ENCODE peak calls at places on chromosome 1, in seven cellular contexts. B is mucosa of descending colon, N is tibial nerve, L is cardiac fibroblast, W is coronary artery, M is astrocyte of the spinal cord, Z is fibroblast of lung. G is an unnamed sample.

GRCh38 chr1:236575523-236575922 is 28.8 kb downstream of the HEATR1 start:
- DNase-seq in N (no peak), L (peak), Z (no peak), B (no peak), M (no peak), W (no peak), G (peak)

GRCh38 chr1:156461781-156462647 is 38.6 kb downstream of the MEF2D start:
- DNase-seq in N (no peak), M (no peak), W (no peak), B (peak), Z (no peak), L (no peak), G (no peak)

GRCh38 chr1:11550664-11551283 is 71.8 kb downstream of the DISP3 start:
- DNase-seq in N (no peak), Z (peak), M (peak), B (peak), W (no peak), L (peak), G (peak)

GRCh38 chr1:78284354-78284753 is 206.4 kb upstream of the PTGFR start:
- DNase-seq in N (peak), Z (no peak), W (no peak), M (no peak), L (peak), B (no peak), G (no peak)

GRCh38 chr1:211591980-211592493 is 13.1 kb upstream of the SLC30A1 start:
- DNase-seq in L (peak), B (no peak), Z (peak), N (no peak), W (no peak), M (peak), G (peak)

GRCh38 chr1:202157945-202158344 is 2.5 kb downstream of the PTPN7 start:
- DNase-seq in Z (no peak), M (no peak), W (no peak), B (no peak), N (no peak), L (no peak), G (no peak)

GRCh38 chr1:190019717-190020116 is 457.9 kb downstream of the BRINP3 start:
- DNase-seq in N (no peak), M (no peak), B (no peak), L (no peak), W (no peak), Z (no peak), G (no peak)

GRCh38 chr1:15803380-15803779 is 4.1 kb downstream of the UQCRHL start:
- DNase-seq in B (no peak), W (no peak), Z (peak), M (peak), L (no peak), N (no peak), G (no peak)

GRCh38 chr1:21573971-21574458 is 64.8 kb downstream of the ALPL start:
- DNase-seq in L (peak), M (peak), W (no peak), N (no peak), B (peak), Z (peak), G (peak)

GRCh38 chr1:236120725-236121153 is 21.6 kb upstream of the GPR137B start:
- DNase-seq in W (no peak), Z (no peak), L (no peak), M (no peak), N (no peak), B (no peak), G (no peak)

GRCh38 chr1:3727042-3727824 is 25.0 kb upstream of the CCDC27 start:
- DNase-seq in M (no peak), B (no peak), W (no peak), L (peak), N (no peak), Z (no peak), G (no peak)

GRCh38 chr1:87335175-87335992 is 6.7 kb downstream of the LMO4 start:
- DNase-seq in Z (peak), W (peak), N (peak), B (peak), L (peak), M (peak), G (no peak)

GRCh38 chr1:86848654-86849053 is 65.3 kb downstream of the SELENOF start:
- DNase-seq in L (no peak), N (no peak), Z (no peak), W (no peak), B (no peak), M (no peak), G (no peak)

GRCh38 chr1:152961201-152961891 is 9.1 kb upstream of the SPRR4 start:
- DNase-seq in W (no peak), N (no peak), B (no peak), L (no peak), M (no peak), Z (no peak), G (no peak)

GRCh38 chr1:178160736-178161475 is 67.0 kb downstream of the RASAL2 start:
- DNase-seq in B (no peak), N (no peak), M (no peak), Z (no peak), L (no peak), W (no peak), G (no peak)
- H3K4me3 ChIP-seq in B (no peak), N (no peak), M (no peak), Z (no peak), L (no peak), W (no peak), G (no peak)

GRCh38 chr1:54500030-54500389 is 48.0 kb upstream of the ACOT11 start:
- DNase-seq in Z (no peak), B (no peak), M (no peak), L (no peak), W (no peak), N (no peak), G (no peak)

GRCh38 chr1:54498383-54499096 is 49.5 kb upstream of the ACOT11 start:
- DNase-seq in W (no peak), N (no peak), M (peak), Z (no peak), B (no peak), L (no peak), G (no peak)

GRCh38 chr1:54497338-54497737 is 50.7 kb upstream of the ACOT11 start:
- DNase-seq in M (no peak), W (no peak), L (no peak), B (no peak), N (no peak), Z (no peak), G (no peak)

GRCh38 chr1:54501849-54502248 is 46.2 kb upstream of the ACOT11 start:
- DNase-seq in L (no peak), W (no peak), Z (no peak), M (no peak), N (no peak), B (no peak), G (no peak)

DNA sequence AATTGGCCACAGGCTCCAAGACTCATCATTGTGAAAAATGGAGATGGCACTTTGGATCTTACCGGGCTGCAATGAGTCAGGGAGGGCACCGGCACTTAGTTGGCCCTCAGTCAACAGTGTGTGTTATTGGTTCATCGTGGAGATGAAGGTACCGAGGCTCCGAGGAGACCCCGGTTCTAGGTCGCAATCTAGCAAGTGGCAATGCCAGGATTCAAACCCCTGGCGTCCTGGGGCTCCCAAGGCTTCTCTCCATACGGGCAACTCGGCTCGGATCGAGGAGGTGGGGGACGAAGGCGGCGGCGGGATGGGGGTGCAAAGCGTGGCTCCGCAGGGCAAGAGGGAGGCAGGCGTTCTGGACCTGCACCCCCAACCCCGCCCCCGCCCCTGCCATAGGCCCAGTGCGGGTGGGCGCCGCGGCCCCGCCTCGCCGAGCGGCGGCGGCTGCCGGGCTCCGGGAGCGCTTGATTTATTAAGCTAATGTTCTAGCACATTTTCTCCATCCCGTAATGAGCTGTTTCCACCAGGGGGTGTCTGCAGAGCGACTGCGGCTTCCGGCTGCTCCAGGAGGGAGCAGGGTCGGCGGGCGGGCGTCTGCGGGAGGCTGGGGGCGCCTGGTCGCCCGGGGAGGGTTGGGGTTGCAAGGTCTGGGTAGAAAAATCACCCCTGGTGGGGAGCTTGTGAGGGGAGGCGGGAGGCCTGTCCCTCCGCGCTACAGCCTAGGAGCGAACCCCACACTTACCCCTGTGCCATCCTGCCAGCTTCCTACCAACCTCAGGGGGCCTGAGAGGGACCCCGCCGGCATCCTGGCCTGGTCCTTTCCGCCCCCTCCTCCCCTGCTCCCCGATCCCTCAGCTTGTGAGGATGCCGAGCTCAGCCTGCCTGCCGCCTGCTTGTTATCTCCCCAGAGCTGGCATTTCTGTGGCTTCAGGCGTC is 48.7 kb upstream of the ACOT11 start:
- DNase-seq in N (no peak), W (no peak), Z (peak), M (peak), L (peak), B (peak), G (no peak)
- H3K4me3 ChIP-seq in N (peak), W (peak), Z (peak), M (peak), L (peak), B (no peak), G (peak)

DNA sequence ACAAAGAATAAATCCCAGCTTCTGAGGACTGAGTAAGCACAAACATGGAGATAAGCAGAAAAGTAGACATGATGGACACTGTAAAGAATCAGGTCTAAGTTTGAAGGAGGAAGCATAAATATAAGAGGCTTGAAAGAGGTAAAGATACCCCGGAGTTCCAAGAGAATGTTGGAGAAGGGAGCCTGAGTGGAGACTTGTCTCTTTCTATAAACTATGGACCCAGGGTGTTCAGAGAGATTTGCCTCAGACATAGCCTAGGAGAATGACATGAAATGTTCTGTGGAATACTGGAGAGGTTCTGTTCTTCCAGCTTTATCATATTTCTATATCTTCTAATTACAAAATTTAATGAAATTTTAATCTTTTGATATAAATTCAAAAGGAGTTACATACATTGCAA is 554.3 kb upstream of the B3GALT2 start:
- DNase-seq in L (no peak), M (no peak), B (no peak), W (no peak), Z (no peak), N (no peak), G (no peak)
- H3K4me3 ChIP-seq in L (no peak), M (no peak), B (no peak), W (no peak), Z (no peak), N (no peak), G (no peak)

GRCh38 chr1:56190975-56191768 is 388.2 kb downstream of the PLPP3 start:
- DNase-seq in M (peak), L (peak), W (no peak), B (no peak), Z (peak), N (no peak), G (peak)
- H3K4me3 ChIP-seq in M (no peak), L (no peak), W (no peak), B (no peak), Z (no peak), N (no peak), G (no peak)

GRCh38 chr1:206708058-206708457 is 23.4 kb downstream of the MAPKAPK2 start:
- DNase-seq in L (no peak), Z (no peak), B (no peak), N (no peak), W (no peak), M (no peak), G (no peak)
- H3K4me3 ChIP-seq in L (no peak), Z (no peak), B (no peak), N (no peak), W (no peak), M (no peak), G (no peak)

GRCh38 chr1:104072915-104073371 is 323.2 kb downstream of the AMY1C start:
- DNase-seq in N (no peak), L (no peak), Z (no peak), B (no peak), M (no peak), W (no peak), G (no peak)
- H3K4me3 ChIP-seq in N (no peak), L (no peak), Z (no peak), B (no peak), M (no peak), W (no peak), G (no peak)

GRCh38 chr1:147071142-147071541 is 101.1 kb downstream of the PRKAB2 start:
- DNase-seq in M (no peak), W (no peak), N (no peak), L (no peak), B (no peak), Z (no peak), G (no peak)

GRCh38 chr1:147077081-147077480 is 95.2 kb downstream of the PRKAB2 start:
- DNase-seq in N (no peak), Z (no peak), W (no peak), M (no peak), B (no peak), L (no peak), G (no peak)

GRCh38 chr1:147073062-147073432 is 99.2 kb downstream of the PRKAB2 start:
- DNase-seq in N (no peak), Z (no peak), M (no peak), L (no peak), B (no peak), W (no peak), G (no peak)

GRCh38 chr1:147076442-147076841 is 95.8 kb downstream of the PRKAB2 start:
- DNase-seq in W (no peak), Z (no peak), B (no peak), M (no peak), N (no peak), L (no peak), G (no peak)

GRCh38 chr1:147072371-147073061 is 99.8 kb downstream of the PRKAB2 start:
- DNase-seq in L (no peak), N (no peak), W (no peak), B (no peak), M (no peak), Z (peak), G (no peak)
- H3K4me3 ChIP-seq in L (peak), N (peak), W (peak), B (no peak), M (peak), Z (peak), G (peak)

GRCh38 chr1:17436380-17437174 is 2.9 kb downstream of the RCC2 start:
- DNase-seq in B (no peak), W (no peak), Z (no peak), L (peak), M (peak), N (no peak), G (no peak)
- H3K4me3 ChIP-seq in B (no peak), W (peak), Z (peak), L (peak), M (peak), N (peak), G (peak)

GRCh38 chr1:33470495-33471012 is 1.9 kb upstream of the ZSCAN20 start:
- DNase-seq in Z (peak), W (no peak), B (peak), L (peak), M (peak), N (peak), G (peak)

GRCh38 chr1:33473900-33474299 is 1.5 kb downstream of the ZSCAN20 start:
- DNase-seq in M (no peak), N (no peak), Z (no peak), W (no peak), B (no peak), L (no peak), G (no peak)

GRCh38 chr1:33468972-33469371 is 3.5 kb upstream of the ZSCAN20 start:
- DNase-seq in W (no peak), B (no peak), Z (no peak), L (no peak), M (no peak), N (no peak), G (no peak)

GRCh38 chr1:33472349-33472980 is at the start of gene ZSCAN20:
- DNase-seq in L (peak), W (peak), B (peak), N (peak), M (peak), Z (peak), G (peak)

DNA sequence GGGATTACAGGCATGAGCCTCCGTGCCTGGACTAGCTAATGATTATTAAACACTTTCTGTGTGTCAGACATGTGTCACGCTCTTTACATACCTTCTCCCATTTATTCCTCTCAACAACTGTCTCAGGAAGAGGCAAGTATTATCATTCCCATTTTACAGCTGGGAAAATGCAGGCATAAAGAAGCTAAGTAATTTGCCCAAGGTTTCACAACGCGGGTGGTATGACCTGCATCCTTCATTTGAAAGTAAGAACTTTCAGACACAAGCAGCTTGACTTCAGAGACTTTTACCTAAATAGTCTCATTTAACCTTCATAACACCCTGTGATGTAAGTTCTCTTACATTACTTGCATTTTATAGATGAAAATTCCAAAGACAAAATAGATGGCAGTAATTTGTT is 1.0 kb upstream of the ZSCAN20 start:
- DNase-seq in L (no peak), N (no peak), W (no peak), Z (no peak), B (no peak), M (no peak), G (no peak)
- H3K4me3 ChIP-seq in L (no peak), N (no peak), W (no peak), Z (no peak), B (no peak), M (no peak), G (no peak)

G was measured in skeletal muscle cell.